ENCODE peak calls at places on chromosomes 3 and 15, in five cellular contexts. O is CD4-positive, alpha-beta T cell; L is GM23338; S is mammary epithelial cell; Z is PC-9. V is an unnamed sample.

GRCh38 chr15:31869640-31870335 is 160.5 kb upstream of the CHRNA7 start:
- DNase-seq in L (peak; percentile 29), Z (no peak), O (no peak), S (no peak), V (no peak)

GRCh38 chr15:39230917-39231285 is 350.0 kb upstream of the THBS1 start:
- DNase-seq in S (no peak), Z (no peak), O (no peak), L (peak; percentile 56), V (no peak)

GRCh38 chr3:129593595-129594339 is 12.7 kb downstream of the PLXND1 start:
- DNase-seq in O (peak; percentile 52), Z (no peak), S (no peak), L (peak; percentile 68), V (peak; percentile 33)

GRCh38 chr3:122919291-122919610 is 108.3 kb downstream of the SEMA5B start:
- DNase-seq in Z (no peak), S (no peak), L (no peak), O (no peak), V (no peak)

GRCh38 chr3:143974877-143975238 is 3.2 kb downstream of the DIPK2A start:
- DNase-seq in Z (peak; percentile 37), S (peak; percentile 19), L (no peak), O (no peak), V (peak; percentile 56)

GRCh38 chr3:177694316-177694715 is 497.0 kb upstream of the TBL1XR1 start:
- DNase-seq in L (no peak), Z (no peak), O (no peak), S (no peak), V (peak; percentile 92)

GRCh38 chr15:61584410-61584809 is 355.3 kb upstream of the RORA start:
- DNase-seq in L (no peak), S (peak; percentile 23), Z (no peak), O (no peak), V (peak; percentile 20)

GRCh38 chr15:43518073-43518761 is 809 bp downstream of the MAP1A start:
- DNase-seq in L (peak; percentile 65), S (no peak), Z (no peak), O (no peak), V (peak; percentile 47)

GRCh38 chr3:43364494-43364893 is 78.2 kb downstream of the SNRK start:
- DNase-seq in L (no peak), O (no peak), S (no peak), Z (no peak), V (no peak)

GRCh38 chr3:71521021-71521352 is 62.5 kb downstream of the FOXP1 start:
- DNase-seq in O (no peak), Z (no peak), S (no peak), L (no peak), V (no peak)

DNA sequence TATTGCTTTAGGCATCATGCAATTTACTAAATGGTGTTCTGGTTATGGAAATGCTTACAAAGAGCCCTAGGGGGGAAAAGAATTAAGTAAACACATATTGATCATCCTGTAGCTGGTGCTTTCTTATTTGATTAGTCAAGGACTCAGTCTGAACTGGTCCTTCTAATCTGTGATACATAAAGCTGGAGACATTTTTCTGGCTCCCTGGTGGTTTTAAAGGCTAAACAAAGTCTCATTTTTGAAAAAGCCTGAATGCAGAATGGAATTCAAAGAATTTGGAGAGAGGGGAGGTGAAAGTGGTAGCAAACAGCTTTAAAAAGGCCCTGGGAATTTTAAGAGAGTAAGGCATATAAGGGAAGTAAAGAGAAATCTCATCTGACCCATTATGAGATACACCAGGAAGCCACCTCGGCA is 149.7 kb downstream of the RBMS3 start:
- DNase-seq in L (peak; percentile 44), Z (no peak), O (no peak), S (no peak), V (peak; percentile 84)
- H3K27ac ChIP-seq in L (peak overlapping the region; percentile 40), Z (no peak overlapping the region), O (no peak overlapping the region), S (no peak overlapping the region), V (no peak overlapping the region)

DNA sequence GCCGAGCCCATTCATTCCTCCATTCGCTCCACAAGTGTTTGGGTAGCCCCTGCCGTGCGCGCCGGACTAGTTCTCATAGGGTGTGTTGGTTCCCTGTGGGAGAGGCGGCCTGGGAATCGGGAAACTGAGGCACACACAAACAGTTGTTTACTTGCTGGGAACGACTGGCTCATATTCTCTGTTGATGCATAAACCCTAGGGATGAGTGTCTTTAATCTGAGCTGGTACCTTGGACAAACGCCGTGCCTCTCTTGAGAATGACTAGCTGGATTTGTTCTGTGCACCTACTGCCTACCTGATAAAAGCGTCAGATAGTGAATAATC is 737 bp downstream of the DNAJA4 start:
- DNase-seq in Z (no peak), S (no peak), O (no peak), L (no peak), V (no peak)
- H3K27ac ChIP-seq in Z (no peak overlapping the region), S (no peak overlapping the region), O (peak overlapping the region; percentile 62), L (no peak overlapping the region), V (no peak overlapping the region)

GRCh38 chr3:150063237-150063636 is 92.5 kb upstream of the PFN2 start:
- DNase-seq in Z (no peak), O (no peak), L (no peak), S (no peak), V (no peak)
- H3K27ac ChIP-seq in Z (no peak overlapping the region), O (no peak overlapping the region), L (no peak overlapping the region), S (no peak overlapping the region), V (no peak overlapping the region)

DNA sequence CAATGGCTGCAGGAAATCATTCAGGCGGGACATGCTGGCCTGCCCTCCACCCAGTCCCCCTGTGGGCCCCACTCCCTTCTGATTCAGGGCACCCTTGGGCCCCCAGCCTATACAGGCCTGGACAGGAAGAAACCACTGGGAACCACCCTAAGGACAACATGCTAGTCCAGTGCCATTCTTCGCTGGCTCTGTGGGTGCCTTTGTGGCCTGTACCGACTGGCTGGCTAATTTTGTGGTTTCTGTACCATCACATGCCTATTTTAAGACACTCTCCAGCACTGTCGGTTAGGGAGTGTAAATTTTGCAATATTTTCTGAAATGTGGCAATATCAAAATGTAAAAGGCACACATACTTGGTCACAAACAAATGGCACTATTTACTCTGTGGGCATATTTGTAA is 61.4 kb upstream of the POLG start:
- DNase-seq in L (no peak), S (peak; percentile 86), O (no peak), Z (peak; percentile 60), V (no peak)
- H3K27ac ChIP-seq in L (no peak overlapping the region), S (no peak overlapping the region), O (no peak overlapping the region), Z (no peak overlapping the region), V (no peak overlapping the region)

GRCh38 chr3:46845397-46845859 is 17.8 kb downstream of the MYL3 start:
- DNase-seq in S (peak; percentile 7), Z (no peak), O (no peak), L (peak; percentile 72), V (peak; percentile 67)
- H3K27ac ChIP-seq in S (no peak overlapping the region), Z (no peak overlapping the region), O (no peak overlapping the region), L (no peak overlapping the region), V (peak overlapping the region; percentile 31)